ENCODE peak calls at places on chromosomes 4 and X, in seven cellular contexts. One of them, this sample, is unnamed.
A peak's percentile ranks its signal among the peaks of the same experiment; 100 is the strongest.

GRCh38 chrX:80765226-80765625 is 44.5 kb downstream of the BRWD3 start:
- DNase-seq in SK-N-SH: no peak
- DNase-seq in upper lobe of left lung: no peak
- DNase-seq in H1: no peak
- DNase-seq in K562: no peak
- DNase-seq in A549: no peak
- DNase-seq in stomach: no peak
- DNase-seq in this sample: no peak

GRCh38 chr4:24382381-24382780 is 202.0 kb downstream of the DHX15 start:
- DNase-seq in H1: no peak
- DNase-seq in K562: no peak
- DNase-seq in SK-N-SH: no peak
- DNase-seq in A549: peak; percentile 21
- DNase-seq in upper lobe of left lung: no peak
- DNase-seq in stomach: no peak
- DNase-seq in this sample: no peak

GRCh38 chrX:151609222-151609621 is 45.7 kb downstream of the PASD1 start:
- DNase-seq in stomach: no peak
- DNase-seq in A549: no peak
- DNase-seq in H1: no peak
- DNase-seq in K562: no peak
- DNase-seq in SK-N-SH: no peak
- DNase-seq in upper lobe of left lung: no peak
- DNase-seq in this sample: no peak

GRCh38 chr4:182103614-182104319 is 139.4 kb upstream of the TENM3 start:
- DNase-seq in upper lobe of left lung: no peak
- DNase-seq in SK-N-SH: no peak
- DNase-seq in A549: no peak
- DNase-seq in K562: no peak
- DNase-seq in stomach: no peak
- DNase-seq in H1: no peak
- DNase-seq in this sample: no peak

GRCh38 chr4:8220661-8221446 is 21.8 kb downstream of the SH3TC1 start:
- DNase-seq in K562: no peak
- DNase-seq in stomach: no peak
- DNase-seq in H1: no peak
- DNase-seq in upper lobe of left lung: no peak
- DNase-seq in SK-N-SH: no peak
- DNase-seq in A549: no peak
- DNase-seq in this sample: no peak

GRCh38 chr4:6180841-6181631 is 19.3 kb downstream of the JAKMIP1 start:
- DNase-seq in stomach: no peak
- DNase-seq in A549: no peak
- DNase-seq in K562: no peak
- DNase-seq in H1: no peak
- DNase-seq in upper lobe of left lung: no peak
- DNase-seq in SK-N-SH: no peak
- DNase-seq in this sample: no peak

GRCh38 chr4:151799417-151800030 is 38.7 kb upstream of the GATB start:
- DNase-seq in H1: no peak
- DNase-seq in A549: no peak
- DNase-seq in SK-N-SH: no peak
- DNase-seq in stomach: no peak
- DNase-seq in K562: no peak
- DNase-seq in upper lobe of left lung: no peak
- DNase-seq in this sample: no peak

GRCh38 chr4:120314969-120315368 is 248.3 kb upstream of the MAD2L1 start:
- DNase-seq in A549: no peak
- DNase-seq in K562: no peak
- DNase-seq in upper lobe of left lung: no peak
- DNase-seq in stomach: no peak
- DNase-seq in H1: no peak
- DNase-seq in SK-N-SH: no peak
- DNase-seq in this sample: no peak

GRCh38 chrX:100743009-100743615 is 11.2 kb upstream of the SYTL4 start:
- DNase-seq in A549: no peak
- DNase-seq in SK-N-SH: no peak
- DNase-seq in stomach: no peak
- DNase-seq in H1: no peak
- DNase-seq in upper lobe of left lung: no peak
- DNase-seq in K562: no peak
- DNase-seq in this sample: no peak

GRCh38 chrX:150032742-150033141 is 94.5 kb upstream of the EOLA2 start:
- DNase-seq in stomach: no peak
- DNase-seq in SK-N-SH: no peak
- DNase-seq in H1: no peak
- DNase-seq in A549: no peak
- DNase-seq in K562: no peak
- DNase-seq in upper lobe of left lung: no peak
- DNase-seq in this sample: no peak

GRCh38 chrX:151680805-151681204 is 14.5 kb upstream of the PRRG3 start:
- DNase-seq in stomach: peak; percentile 55
- DNase-seq in K562: peak; percentile 70
- DNase-seq in upper lobe of left lung: no peak
- DNase-seq in A549: peak; percentile 13
- DNase-seq in SK-N-SH: peak; percentile 49
- DNase-seq in H1: peak; percentile 86
- DNase-seq in this sample: no peak

GRCh38 chr4:37068580-37068979 is 176.0 kb upstream of the NWD2 start:
- DNase-seq in K562: no peak
- DNase-seq in SK-N-SH: no peak
- DNase-seq in A549: peak; percentile 0
- DNase-seq in upper lobe of left lung: no peak
- DNase-seq in H1: peak; percentile 68
- DNase-seq in stomach: no peak
- DNase-seq in this sample: no peak

GRCh38 chrX:43005561-43005960 is 227.6 kb upstream of the PPP1R2C start:
- DNase-seq in stomach: no peak
- DNase-seq in upper lobe of left lung: no peak
- DNase-seq in SK-N-SH: no peak
- DNase-seq in K562: no peak
- DNase-seq in H1: no peak
- DNase-seq in A549: no peak
- DNase-seq in this sample: no peak

GRCh38 chr4:38664704-38665401 is 854 bp downstream of the KLF3 start:
- DNase-seq in stomach: peak; percentile 69
- DNase-seq in H1: peak; percentile 59
- DNase-seq in K562: no peak
- DNase-seq in upper lobe of left lung: peak; percentile 82
- DNase-seq in A549: no peak
- DNase-seq in SK-N-SH: peak; percentile 78
- DNase-seq in this sample: peak; percentile 83

GRCh38 chr4:182179105-182179504 is 64.1 kb upstream of the TENM3 start:
- DNase-seq in SK-N-SH: peak; percentile 45
- DNase-seq in K562: no peak
- DNase-seq in upper lobe of left lung: no peak
- DNase-seq in A549: no peak
- DNase-seq in H1: no peak
- DNase-seq in stomach: no peak
- DNase-seq in this sample: no peak

GRCh38 chr4:39614487-39615162 is 24.0 kb downstream of the SMIM14 start:
- DNase-seq in K562: no peak
- DNase-seq in stomach: no peak
- DNase-seq in upper lobe of left lung: no peak
- DNase-seq in H1: no peak
- DNase-seq in A549: peak; percentile 16
- DNase-seq in SK-N-SH: no peak
- DNase-seq in this sample: no peak

GRCh38 chrX:115408736-115409390 is 119.3 kb downstream of the LUZP4 start:
- DNase-seq in H1: no peak
- DNase-seq in SK-N-SH: no peak
- DNase-seq in stomach: no peak
- DNase-seq in A549: no peak
- DNase-seq in K562: no peak
- DNase-seq in upper lobe of left lung: no peak
- DNase-seq in this sample: no peak

GRCh38 chr4:56118845-56119244 is 170.1 kb downstream of the CEP135 start:
- DNase-seq in A549: no peak
- DNase-seq in SK-N-SH: no peak
- DNase-seq in stomach: no peak
- DNase-seq in K562: no peak
- DNase-seq in upper lobe of left lung: no peak
- DNase-seq in H1: no peak
- DNase-seq in this sample: no peak

GRCh38 chr4:79074040-79074439 is 134.8 kb upstream of the PAQR3 start:
- DNase-seq in stomach: no peak
- DNase-seq in H1: no peak
- DNase-seq in K562: no peak
- DNase-seq in SK-N-SH: no peak
- DNase-seq in A549: no peak
- DNase-seq in upper lobe of left lung: no peak
- DNase-seq in this sample: no peak

GRCh38 chr4:82601242-82602015 is 39.6 kb upstream of the TMEM150C start:
- DNase-seq in stomach: no peak
- DNase-seq in A549: no peak
- DNase-seq in upper lobe of left lung: no peak
- DNase-seq in K562: no peak
- DNase-seq in H1: no peak
- DNase-seq in SK-N-SH: no peak
- DNase-seq in this sample: no peak

GRCh38 chrX:8731579-8732395 is at the start of gene ANOS1:
- DNase-seq in A549: no peak
- DNase-seq in upper lobe of left lung: peak; percentile 79
- DNase-seq in H1: peak; percentile 71
- DNase-seq in K562: no peak
- DNase-seq in stomach: peak; percentile 47
- DNase-seq in SK-N-SH: peak; percentile 58
- DNase-seq in this sample: no peak

GRCh38 chrX:17732138-17732783 is 5.0 kb upstream of the SCML1 start:
- DNase-seq in H1: no peak
- DNase-seq in K562: no peak
- DNase-seq in upper lobe of left lung: no peak
- DNase-seq in SK-N-SH: no peak
- DNase-seq in stomach: no peak
- DNase-seq in A549: no peak
- DNase-seq in this sample: no peak

GRCh38 chr4:139530833-139531427 is 25.1 kb downstream of the SETD7 start:
- DNase-seq in K562: peak; percentile 61
- DNase-seq in SK-N-SH: peak; percentile 68
- DNase-seq in A549: peak; percentile 72
- DNase-seq in stomach: peak; percentile 65
- DNase-seq in H1: peak; percentile 91
- DNase-seq in upper lobe of left lung: peak; percentile 42
- DNase-seq in this sample: no peak

GRCh38 chr4:150569384-150569987 is 12.5 kb upstream of the MAB21L2 start:
- DNase-seq in SK-N-SH: no peak
- DNase-seq in H1: no peak
- DNase-seq in upper lobe of left lung: no peak
- DNase-seq in A549: peak; percentile 33
- DNase-seq in K562: no peak
- DNase-seq in stomach: no peak
- DNase-seq in this sample: no peak

GRCh38 chr4:100289980-100290379 is 99.7 kb upstream of the DDIT4L start:
- DNase-seq in A549: no peak
- DNase-seq in stomach: no peak
- DNase-seq in upper lobe of left lung: no peak
- DNase-seq in K562: no peak
- DNase-seq in SK-N-SH: no peak
- DNase-seq in H1: no peak
- DNase-seq in this sample: no peak

GRCh38 chrX:24479924-24480722 is 15.0 kb downstream of the PDK3 start:
- DNase-seq in H1: no peak
- DNase-seq in A549: no peak
- DNase-seq in SK-N-SH: no peak
- DNase-seq in K562: no peak
- DNase-seq in upper lobe of left lung: peak; percentile 80
- DNase-seq in stomach: no peak
- DNase-seq in this sample: no peak

GRCh38 chr4:6608758-6609414 is 31.6 kb upstream of the MRFAP1 start:
- DNase-seq in upper lobe of left lung: no peak
- DNase-seq in stomach: no peak
- DNase-seq in A549: no peak
- DNase-seq in SK-N-SH: no peak
- DNase-seq in K562: no peak
- DNase-seq in H1: peak; percentile 58
- DNase-seq in this sample: no peak

GRCh38 chrX:10011991-10012390 is 44.8 kb downstream of the CLDN34 start:
- DNase-seq in K562: no peak
- DNase-seq in H1: no peak
- DNase-seq in SK-N-SH: no peak
- DNase-seq in upper lobe of left lung: peak; percentile 62
- DNase-seq in stomach: no peak
- DNase-seq in A549: no peak
- DNase-seq in this sample: no peak

GRCh38 chrX:119118780-119119395 is 8.7 kb downstream of the KIAA1210 start:
- DNase-seq in stomach: peak; percentile 45
- DNase-seq in K562: peak; percentile 62
- DNase-seq in upper lobe of left lung: peak; percentile 22
- DNase-seq in SK-N-SH: peak; percentile 53
- DNase-seq in A549: peak; percentile 50
- DNase-seq in H1: peak; percentile 59
- DNase-seq in this sample: no peak

GRCh38 chr4:35167385-35167784 is 1076.9 kb downstream of the ARAP2 start:
- DNase-seq in A549: no peak
- DNase-seq in SK-N-SH: no peak
- DNase-seq in upper lobe of left lung: no peak
- DNase-seq in stomach: no peak
- DNase-seq in K562: no peak
- DNase-seq in H1: no peak
- DNase-seq in this sample: no peak
- TF ChIP-seq EP300 in A549: no peak
- TF ChIP-seq EP300 in SK-N-SH: no peak
- TF ChIP-seq EP300 in upper lobe of left lung: no peak
- TF ChIP-seq EP300 in stomach: no peak
- TF ChIP-seq EP300 in K562: no peak
- TF ChIP-seq EP300 in H1: no peak
- TF ChIP-seq EP300 in this sample: no peak

DNA sequence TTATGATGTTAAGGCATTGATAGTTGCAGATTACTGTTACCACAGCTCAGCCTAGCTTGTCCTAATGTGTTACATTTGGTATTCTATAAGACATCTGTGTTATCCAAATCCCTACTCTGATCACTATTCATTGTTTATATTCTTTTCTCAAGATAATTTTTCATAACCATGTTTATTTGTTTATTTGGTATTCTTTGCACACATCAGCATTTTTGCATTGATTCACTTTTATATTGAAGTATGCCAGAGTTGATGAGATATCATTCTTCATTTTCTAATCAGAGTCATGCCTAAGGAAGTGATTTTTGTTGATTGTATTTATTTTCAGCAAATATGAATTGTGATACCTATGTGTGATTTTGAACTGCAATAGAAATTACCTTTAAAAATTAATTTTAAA is 61.2 kb upstream of the PDHA2 start:
- DNase-seq in A549: no peak
- DNase-seq in stomach: no peak
- DNase-seq in upper lobe of left lung: no peak
- DNase-seq in H1: no peak
- DNase-seq in K562: no peak
- DNase-seq in SK-N-SH: no peak
- DNase-seq in this sample: no peak
- TF ChIP-seq EP300 in A549: no peak
- TF ChIP-seq EP300 in stomach: no peak
- TF ChIP-seq EP300 in upper lobe of left lung: no peak
- TF ChIP-seq EP300 in H1: no peak
- TF ChIP-seq EP300 in K562: no peak
- TF ChIP-seq EP300 in SK-N-SH: no peak
- TF ChIP-seq EP300 in this sample: no peak

GRCh38 chr4:53499791-53500190 is 91.5 kb downstream of the LNX1 start:
- DNase-seq in upper lobe of left lung: no peak
- DNase-seq in stomach: no peak
- DNase-seq in H1: no peak
- DNase-seq in K562: no peak
- DNase-seq in SK-N-SH: no peak
- DNase-seq in A549: no peak
- DNase-seq in this sample: no peak
- TF ChIP-seq EP300 in upper lobe of left lung: no peak
- TF ChIP-seq EP300 in stomach: no peak
- TF ChIP-seq EP300 in H1: no peak
- TF ChIP-seq EP300 in K562: no peak
- TF ChIP-seq EP300 in SK-N-SH: no peak
- TF ChIP-seq EP300 in A549: no peak
- TF ChIP-seq EP300 in this sample: no peak

GRCh38 chrX:28158019-28158777 is 176.9 kb upstream of the DCAF8L1 start:
- DNase-seq in SK-N-SH: no peak
- DNase-seq in upper lobe of left lung: no peak
- DNase-seq in A549: no peak
- DNase-seq in K562: no peak
- DNase-seq in stomach: no peak
- DNase-seq in H1: peak; percentile 33
- DNase-seq in this sample: no peak
- TF ChIP-seq EP300 in SK-N-SH: no peak
- TF ChIP-seq EP300 in upper lobe of left lung: no peak
- TF ChIP-seq EP300 in A549: no peak
- TF ChIP-seq EP300 in K562: no peak
- TF ChIP-seq EP300 in stomach: no peak
- TF ChIP-seq EP300 in H1: no peak
- TF ChIP-seq EP300 in this sample: no peak